ENCODE peak calls at places on chromosomes 16 and 17, in four cellular contexts. I, A, P and Z are unnamed samples.

GRCh38 chr16:19377864-19378263 is 39.8 kb upstream of the TMC5 start:
- DNase-seq in I (peak), A (no peak), P (no peak), Z (no peak)

GRCh38 chr16:1344499-1344898 is 7.2 kb downstream of the TSR3 start:
- DNase-seq in P (no peak), A (no peak), I (no peak), Z (no peak)

GRCh38 chr17:80501739-80502577 is 25.6 kb upstream of the NPTX1 start:
- DNase-seq in I (no peak), P (no peak), A (no peak), Z (peak)

GRCh38 chr16:78745491-78746019 is 646.1 kb downstream of the WWOX start:
- DNase-seq in P (no peak), A (no peak), I (no peak), Z (no peak)

GRCh38 chr17:19354123-19354522 is 8.4 kb downstream of the B9D1 start:
- DNase-seq in P (peak), I (no peak), A (no peak), Z (peak)

GRCh38 chr17:41913798-41914197 is 5.0 kb downstream of the ACLY start:
- DNase-seq in I (no peak), A (no peak), P (no peak), Z (no peak)

GRCh38 chr17:50909765-50910661 is 43.9 kb upstream of the TOB1 start:
- DNase-seq in I (no peak), A (no peak), P (no peak), Z (no peak)

GRCh38 chr17:39934324-39934723 is 6.8 kb downstream of the LRRC3C start:
- DNase-seq in A (no peak), I (no peak), P (no peak), Z (no peak)

GRCh38 chr17:74761419-74761818 is 13.0 kb downstream of the NHERF1 start:
- DNase-seq in P (no peak), A (no peak), I (no peak), Z (no peak)

GRCh38 chr17:74457146-74457819 is 9.2 kb upstream of the CD300A start:
- DNase-seq in P (peak), A (peak), I (peak), Z (peak)

DNA sequence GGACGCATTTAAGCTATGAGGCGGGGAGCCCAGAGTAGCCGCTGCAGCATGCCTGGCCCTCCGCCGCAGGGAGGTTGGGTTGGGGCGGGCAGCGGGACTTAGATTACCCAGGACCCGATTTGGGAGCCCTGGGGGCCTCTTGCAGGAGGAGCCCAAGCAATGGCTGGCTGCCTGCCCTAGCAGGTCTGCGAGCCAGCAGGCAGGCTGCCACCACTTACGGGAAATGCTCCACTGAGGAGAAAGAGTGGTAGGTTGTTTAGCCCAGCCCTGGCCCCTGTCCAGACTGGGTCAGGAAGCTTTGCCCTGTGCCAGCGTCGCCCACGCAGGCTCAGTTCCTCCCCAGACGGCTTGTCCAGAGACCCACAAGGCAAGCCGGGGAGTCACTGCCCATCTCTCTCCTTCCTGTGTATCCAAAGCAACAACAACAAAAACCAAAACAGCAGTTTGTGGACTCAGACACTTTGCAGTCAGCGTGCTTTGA is 10.3 kb upstream of the TVP23A start:
- DNase-seq in A (no peak), I (peak), P (peak), Z (peak)
- TF ChIP-seq EZH2phosphoT487 in A (no peak), I (no peak), P (no peak), Z (no peak)

DNA sequence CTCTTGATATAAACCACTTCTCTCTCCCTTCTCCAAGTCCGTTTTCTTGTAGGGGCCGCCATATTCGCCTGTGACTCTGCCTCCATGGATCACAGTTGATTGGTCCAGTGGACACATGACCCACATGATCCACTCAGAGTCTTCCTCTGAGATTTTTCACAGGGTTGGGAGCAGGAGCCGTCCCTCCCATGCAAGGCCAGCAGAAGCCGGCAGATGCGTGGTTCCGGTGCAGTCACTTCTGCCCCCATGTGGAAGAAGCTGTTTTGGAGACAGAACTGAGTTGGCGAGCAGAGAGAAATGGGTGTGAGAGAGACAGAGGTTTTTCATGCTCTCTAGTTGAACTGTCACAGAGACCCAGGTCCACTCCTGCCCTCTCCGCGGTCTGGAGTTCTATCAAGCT is 83.3 kb downstream of the C16orf95 start:
- DNase-seq in A (peak), P (no peak), I (peak), Z (peak)
- H3K27ac ChIP-seq in A (no peak), P (no peak), I (no peak), Z (no peak)

GRCh38 chr17:6701719-6702118 is 11.4 kb downstream of the SLC13A5 start:
- DNase-seq in I (peak), P (peak), A (peak), Z (peak)
- TF ChIP-seq EZH2phosphoT487 in I (no peak), P (no peak), A (no peak), Z (no peak)

GRCh38 chr16:27174007-27174406 is 29.3 kb upstream of the KDM8 start:
- DNase-seq in P (peak), I (no peak), A (no peak), Z (no peak)
- H3K27ac ChIP-seq in P (peak), I (no peak), A (no peak), Z (no peak)

GRCh38 chr16:81938331-81939163 is 72.7 kb downstream of the SDR42E1 start:
- DNase-seq in A (no peak), I (no peak), P (no peak), Z (no peak)
- TF ChIP-seq EZH2phosphoT487 in A (no peak), I (no peak), P (no peak), Z (no peak)

DNA sequence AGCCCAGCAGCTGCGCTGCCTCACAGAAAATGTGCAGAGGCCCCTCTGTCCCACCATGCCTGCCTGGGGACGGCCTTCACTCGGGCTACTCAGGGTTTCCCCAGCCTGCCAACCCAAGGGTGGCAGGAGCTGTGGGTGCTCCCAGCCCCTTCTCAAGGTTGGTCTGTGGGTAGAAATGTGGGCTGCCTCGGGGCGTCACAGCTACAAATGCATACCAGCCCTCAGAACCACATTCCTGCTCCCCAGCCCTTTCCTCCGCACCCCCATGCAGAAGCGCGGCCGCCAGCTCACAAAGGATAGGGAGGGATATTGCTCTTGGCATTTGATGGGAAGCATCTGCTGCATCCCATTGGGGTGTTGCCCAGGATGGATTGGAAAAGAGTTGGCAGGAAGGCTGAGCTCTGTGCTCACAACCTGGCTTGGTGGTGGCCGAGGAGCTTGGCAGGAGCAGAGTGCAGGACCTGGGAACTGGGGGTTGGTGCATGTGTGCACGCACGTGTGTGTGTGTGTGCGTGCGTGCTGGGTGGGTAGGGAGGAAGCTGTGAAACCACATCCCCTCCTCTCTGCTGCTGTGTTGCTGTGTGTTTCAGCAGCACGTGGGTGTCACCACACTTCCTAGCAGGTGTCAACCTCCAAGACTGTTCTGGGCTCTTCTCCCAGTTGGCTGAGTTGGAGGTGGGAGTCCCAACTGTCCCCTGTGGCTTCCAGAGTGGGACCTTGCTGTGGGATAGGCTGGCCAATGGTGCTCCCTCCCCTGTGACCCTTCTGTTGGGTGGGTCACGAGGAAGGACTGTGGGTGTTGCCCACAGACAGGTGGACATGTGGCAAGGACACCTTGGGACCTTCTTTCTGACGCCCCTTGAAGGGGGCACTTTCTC is 304.5 kb downstream of the SEC14L1 start:
- DNase-seq in I (no peak), A (no peak), P (no peak), Z (peak)
- H3K27ac ChIP-seq in I (no peak), A (no peak), P (no peak), Z (peak)

DNA sequence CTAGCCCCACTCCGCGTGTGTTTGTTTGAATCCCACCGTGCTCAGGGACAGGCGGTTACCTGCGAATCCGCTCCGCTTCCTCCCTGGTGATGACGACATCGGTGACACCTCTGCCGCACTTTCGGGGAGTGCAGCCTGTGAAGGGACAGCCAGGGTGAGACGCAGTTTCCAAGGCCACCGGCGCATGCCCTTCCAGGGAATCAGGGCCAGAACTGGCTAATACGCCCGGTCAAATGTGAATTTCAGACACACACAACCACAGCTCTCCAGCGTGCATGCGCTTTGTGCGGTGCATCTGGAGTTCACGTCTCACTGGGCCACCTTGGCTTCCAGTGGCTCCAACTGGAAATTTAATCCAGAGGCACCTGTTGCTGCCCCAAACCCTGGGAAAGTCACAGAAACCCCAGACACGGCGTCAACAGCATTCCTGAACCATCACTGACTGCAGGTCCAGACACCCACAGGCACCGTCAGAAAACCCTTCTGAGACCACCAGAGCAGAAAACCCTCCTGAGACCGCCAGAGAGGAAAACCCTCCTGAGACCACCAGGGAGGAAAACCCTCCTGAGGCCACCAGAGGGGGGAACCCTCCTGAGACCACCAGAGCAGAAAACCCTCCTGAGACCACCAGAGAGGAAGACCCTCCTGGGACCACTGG is 6.6 kb upstream of the HEXD start:
- DNase-seq in I (no peak), P (no peak), A (no peak), Z (no peak)
- TF ChIP-seq EZH2phosphoT487 in I (no peak), P (no peak), A (no peak), Z (no peak)

GRCh38 chr16:73025506-73026131 is 22.3 kb downstream of the ZFHX3 start:
- DNase-seq in P (no peak), A (no peak), I (no peak), Z (no peak)

GRCh38 chr16:73023320-73023719 is 24.6 kb downstream of the ZFHX3 start:
- DNase-seq in I (no peak), A (no peak), P (no peak), Z (no peak)

GRCh38 chr16:73024571-73025105 is 23.3 kb downstream of the ZFHX3 start:
- DNase-seq in P (no peak), A (no peak), I (no peak), Z (no peak)

GRCh38 chr16:73023752-73024570 is 24.0 kb downstream of the ZFHX3 start:
- DNase-seq in P (no peak), I (no peak), A (no peak), Z (no peak)

GRCh38 chr16:73025111-73025505 is 22.8 kb downstream of the ZFHX3 start:
- DNase-seq in I (no peak), A (no peak), P (no peak), Z (peak)
- H3K27ac ChIP-seq in I (no peak), A (no peak), P (no peak), Z (no peak)